ENCODE peak calls at places on chromosomes 1 and 21, in ten cellular contexts. S is GM04504; T is NCI-H2171 treated with DMSO at 0.1 percent for 48 hours; H is AG08396; Q is CD8-positive, alpha-beta memory T cell; G is IMR-90; K is heart left ventricle; P is left colon; W is stimulated activated CD4-positive, alpha-beta T cell treated with anti-CD3 and anti-CD28 coated beads, Interleukin-1b, Interleukin-23, amount 100 ng/mL, for 48 hours; Z is NCI-H524. E is an unnamed sample.
A peak's percentile ranks its signal among the peaks of the same experiment; 100 is the strongest.

GRCh38 chr1:39754026-39754569 is 15.4 kb downstream of the PPIE start:
- DNase-seq in S (no peak), T (no peak), H (no peak), Q (no peak), G (peak; percentile 61), K (no peak), P (no peak), W (no peak), Z (no peak), E (no peak)

GRCh38 chr21:38342734-38343133 is 85.9 kb downstream of the KCNJ15 start:
- DNase-seq in S (no peak), T (no peak), H (no peak), Q (no peak), G (no peak), K (no peak), P (no peak), W (no peak), Z (no peak), E (no peak)

GRCh38 chr1:234886081-234886874 is 242.4 kb downstream of the TOMM20 start:
- DNase-seq in S (no peak), T (peak; percentile 54), H (no peak), Q (no peak), G (no peak), K (peak; percentile 80), P (no peak), W (no peak), Z (no peak), E (no peak)

GRCh38 chr1:201473296-201473695 is 4.3 kb upstream of the PHLDA3 start:
- DNase-seq in S (no peak), T (no peak), H (no peak), Q (no peak), G (no peak), K (no peak), P (no peak), W (no peak), Z (no peak), E (no peak)

GRCh38 chr1:162197615-162198497 is 128.4 kb downstream of the NOS1AP start:
- DNase-seq in S (no peak), T (no peak), H (no peak), Q (no peak), G (no peak), K (no peak), P (no peak), W (no peak), Z (no peak), E (no peak)

GRCh38 chr1:201138311-201138840 is 11.4 kb upstream of the ASCL5 start:
- DNase-seq in S (no peak), T (no peak), H (no peak), Q (no peak), G (no peak), K (no peak), P (no peak), W (no peak), Z (peak; percentile 92), E (no peak)

GRCh38 chr1:61160526-61160925 is 78.2 kb downstream of the NFIA start:
- DNase-seq in S (no peak), T (no peak), H (no peak), Q (no peak), G (peak; percentile 21), K (no peak), P (no peak), W (no peak), Z (no peak), E (peak; percentile 8)

GRCh38 chr1:115246526-115246925 is 91.5 kb downstream of the NGF start:
- DNase-seq in S (no peak), T (no peak), H (no peak), Q (no peak), G (peak; percentile 40), K (no peak), P (no peak), W (no peak), Z (no peak), E (no peak)

GRCh38 chr1:41742219-41742618 is 176.5 kb downstream of the HIVEP3 start:
- DNase-seq in S (peak; percentile 71), T (no peak), H (peak; percentile 62), Q (no peak), G (peak; percentile 93), K (no peak), P (no peak), W (no peak), Z (peak; percentile 64), E (no peak)

GRCh38 chr21:37916795-37917142 is 512 bp upstream of the KCNJ6 start:
- DNase-seq in S (no peak), T (peak; percentile 34), H (no peak), Q (no peak), G (no peak), K (no peak), P (no peak), W (no peak), Z (peak; percentile 60), E (no peak)

GRCh38 chr1:24955161-24955560 is 25.1 kb upstream of the RUNX3 start:
- DNase-seq in S (peak; percentile 24), T (no peak), H (no peak), Q (peak; percentile 33), G (peak; percentile 83), K (no peak), P (no peak), W (peak; percentile 86), Z (no peak), E (peak; percentile 92)

GRCh38 chr21:26513212-26513611 is 59.9 kb downstream of the CYYR1 start:
- DNase-seq in S (peak; percentile 45), T (no peak), H (no peak), Q (no peak), G (no peak), K (no peak), P (no peak), W (no peak), Z (no peak), E (no peak)

GRCh38 chr1:223733898-223734852 is 21.8 kb downstream of the CAPN2 start:
- DNase-seq in S (no peak), T (no peak), H (no peak), Q (no peak), G (no peak), K (no peak), P (peak; percentile 61), W (no peak), Z (no peak), E (no peak)

GRCh38 chr21:45982758-45983731 is 1.5 kb downstream of the COL6A1 start:
- DNase-seq in S (no peak), T (no peak), H (no peak), Q (no peak), G (no peak), K (peak; percentile 25), P (no peak), W (no peak), Z (no peak), E (peak; percentile 2)

GRCh38 chr1:227213426-227213825 is 104.9 kb downstream of the CDC42BPA start:
- DNase-seq in S (no peak), T (no peak), H (no peak), Q (no peak), G (no peak), K (no peak), P (no peak), W (no peak), Z (no peak), E (no peak)

GRCh38 chr1:227905573-227906487 is 41.9 kb downstream of the WNT9A start:
- DNase-seq in S (no peak), T (no peak), H (no peak), Q (no peak), G (no peak), K (no peak), P (no peak), W (no peak), Z (no peak), E (no peak)

GRCh38 chr1:228781161-228781771 is 46.0 kb downstream of the RHOU start:
- DNase-seq in S (no peak), T (peak; percentile 95), H (no peak), Q (no peak), G (peak; percentile 63), K (no peak), P (no peak), W (no peak), Z (peak; percentile 93), E (no peak)

GRCh38 chr1:115879977-115880376 is 39.1 kb upstream of the NHLH2 start:
- DNase-seq in S (no peak), T (no peak), H (no peak), Q (no peak), G (no peak), K (no peak), P (no peak), W (no peak), Z (peak; percentile 3), E (no peak)

GRCh38 chr1:188895611-188896010 is 1582.1 kb downstream of the BRINP3 start:
- DNase-seq in S (no peak), T (no peak), H (no peak), Q (no peak), G (no peak), K (no peak), P (no peak), W (no peak), Z (no peak), E (no peak)

GRCh38 chr21:44763451-44764318 is 37.9 kb downstream of the UBE2G2 start:
- DNase-seq in S (no peak), T (no peak), H (no peak), Q (no peak), G (no peak), K (no peak), P (peak; percentile 26), W (no peak), Z (no peak), E (no peak)

GRCh38 chr1:114335273-114335672 is 175.7 kb downstream of the TRIM33 start:
- DNase-seq in S (no peak), T (no peak), H (no peak), Q (no peak), G (no peak), K (no peak), P (no peak), W (no peak), Z (no peak), E (no peak)

GRCh38 chr21:41254090-41254700 is 62.4 kb upstream of the FAM3B start:
- DNase-seq in S (no peak), T (no peak), H (no peak), Q (no peak), G (peak; percentile 57), K (no peak), P (no peak), W (no peak), Z (no peak), E (no peak)

GRCh38 chr1:233599542-233600073 is 14.3 kb upstream of the KCNK1 start:
- DNase-seq in S (no peak), T (no peak), H (no peak), Q (no peak), G (no peak), K (no peak), P (no peak), W (no peak), Z (no peak), E (no peak)

GRCh38 chr1:98704474-98704873 is 43.0 kb downstream of the SNX7 start:
- DNase-seq in S (no peak), T (no peak), H (no peak), Q (no peak), G (peak; percentile 6), K (no peak), P (no peak), W (no peak), Z (peak; percentile 86), E (no peak)

GRCh38 chr1:96722161-96722908 is 751 bp downstream of the PTBP2 start:
- DNase-seq in S (peak; percentile 26), T (peak; percentile 61), H (peak; percentile 77), Q (peak; percentile 31), G (peak; percentile 54), K (peak; percentile 72), P (peak; percentile 56), W (no peak), Z (peak; percentile 31), E (no peak)

GRCh38 chr1:99627615-99628014 is 18.3 kb upstream of the PALMD start:
- DNase-seq in S (no peak), T (no peak), H (no peak), Q (no peak), G (no peak), K (no peak), P (no peak), W (no peak), Z (peak; percentile 47), E (no peak)

GRCh38 chr1:25246600-25247023 is 642 bp downstream of the RSRP1 start:
- DNase-seq in S (no peak), T (no peak), H (no peak), Q (no peak), G (no peak), K (no peak), P (no peak), W (peak; percentile 24), Z (no peak), E (peak; percentile 39)

GRCh38 chr1:179753061-179753460 is 10.0 kb downstream of the FAM163A start:
- DNase-seq in S (no peak), T (no peak), H (no peak), Q (no peak), G (peak; percentile 16), K (no peak), P (no peak), W (no peak), Z (no peak), E (no peak)